ENCODE peak calls at places on chromosome 6, in six cellular contexts. N is NT2/D1; Y is dermis blood vessel endothelial cell; W is endothelial cell of umbilical vein; Z is BE2C; G is effector memory CD8-positive, alpha-beta T cell. B is an unnamed sample.

GRCh38 chr6:110181131-110182027 is 1.2 kb downstream of the CDC40 start:
- DNase-seq in G (no peak), N (no peak), Z (no peak), Y (peak), W (peak), B (no peak)

GRCh38 chr6:4714961-4715501 is 61.2 kb upstream of the CDYL start:
- DNase-seq in Z (no peak), N (no peak), W (no peak), Y (no peak), G (no peak), B (no peak)

GRCh38 chr6:2197177-2197671 is 48.2 kb downstream of the GMDS start:
- DNase-seq in G (no peak), W (peak), Z (no peak), Y (peak), N (no peak), B (no peak)

GRCh38 chr6:79813854-79814477 is 133.4 kb downstream of the ELOVL4 start:
- DNase-seq in Y (peak), G (peak), W (peak), Z (peak), N (peak), B (peak)

GRCh38 chr6:27592481-27593199 is 119.7 kb upstream of the ZNF184 start:
- DNase-seq in N (no peak), G (peak), W (peak), Y (peak), Z (peak), B (no peak)

GRCh38 chr6:87182321-87182720 is 27.0 kb downstream of the ZNF292 start:
- DNase-seq in W (no peak), Z (no peak), G (no peak), N (no peak), Y (no peak), B (no peak)

GRCh38 chr6:110475255-110475654 is 1.2 kb downstream of the SLC22A16 start:
- DNase-seq in Y (peak), W (no peak), G (no peak), Z (no peak), N (no peak), B (no peak)

GRCh38 chr6:40882321-40882720 is 156.7 kb downstream of the UNC5CL start:
- DNase-seq in N (no peak), Z (peak), G (no peak), W (no peak), Y (no peak), B (no peak)

GRCh38 chr6:50270427-50270826 is 220.7 kb upstream of the DEFB112 start:
- DNase-seq in G (no peak), Z (no peak), N (no peak), Y (no peak), W (no peak), B (no peak)

GRCh38 chr6:22828179-22829062 is 259.1 kb downstream of the HDGFL1 start:
- DNase-seq in W (peak), N (no peak), Y (peak), G (no peak), Z (peak), B (no peak)

GRCh38 chr6:42066156-42066555 is 15.8 kb downstream of the TAF8 start:
- DNase-seq in Y (no peak), Z (no peak), N (no peak), G (no peak), W (no peak), B (no peak)

GRCh38 chr6:43980004-43980795 is 147.1 kb downstream of the MRPL14 start:
- DNase-seq in Y (no peak), W (no peak), Z (no peak), G (no peak), N (no peak), B (peak)

GRCh38 chr6:130928993-130929678 is 101.9 kb downstream of the SMLR1 start:
- DNase-seq in N (no peak), Z (no peak), W (peak), G (no peak), Y (peak), B (no peak)

GRCh38 chr6:81309841-81310240 is 442.6 kb downstream of the TENT5A start:
- DNase-seq in Y (no peak), Z (no peak), W (no peak), G (no peak), N (no peak), B (no peak)

GRCh38 chr6:165184192-165184979 is 125.0 kb downstream of the C6orf118 start:
- DNase-seq in Z (no peak), N (no peak), Y (no peak), W (no peak), G (no peak), B (no peak)

GRCh38 chr6:85675030-85675819 is 32.5 kb upstream of the SYNCRIP start:
- DNase-seq in W (peak), Z (peak), G (no peak), Y (peak), N (no peak), B (no peak)

GRCh38 chr6:161076211-161076677 is 84.7 kb downstream of the MAP3K4 start:
- DNase-seq in Z (no peak), Y (no peak), W (no peak), G (peak), N (no peak), B (no peak)

GRCh38 chr6:81572020-81572419 is 180.5 kb downstream of the TENT5A start:
- DNase-seq in G (no peak), Z (no peak), W (no peak), N (no peak), Y (no peak), B (no peak)